ENCODE peak calls at places on chromosomes 1 and 21, in eight cellular contexts. Y is A549, I is suprapubic skin, J is spleen, S is uterus, D is K562, H is esophagus squamous epithelium, N is body of pancreas. X is an unnamed sample.

GRCh38 chr1:182059936-182060335 is 1.6 kb downstream of the ZNF648 start:
- DNase-seq in N (no peak), Y (no peak), I (no peak), H (no peak), S (no peak), D (no peak), J (no peak), X (no peak)

GRCh38 chr21:26506951-26507350 is 66.1 kb downstream of the CYYR1 start:
- DNase-seq in Y (no peak), S (no peak), J (no peak), N (no peak), H (no peak), I (no peak), D (no peak), X (no peak)

GRCh38 chr1:26915204-26915842 is 1.5 kb upstream of the NR0B2 start:
- DNase-seq in H (no peak), N (peak), D (no peak), I (no peak), S (no peak), Y (no peak), J (no peak), X (peak)

GRCh38 chr1:203033917-203034316 is 7.6 kb downstream of the PPFIA4 start:
- DNase-seq in S (no peak), D (no peak), N (peak), I (no peak), H (no peak), Y (no peak), J (no peak), X (peak)

GRCh38 chr1:172704446-172705176 is 45.7 kb downstream of the FASLG start:
- DNase-seq in S (no peak), D (no peak), H (no peak), J (no peak), Y (no peak), I (no peak), N (no peak), X (no peak)

GRCh38 chr1:199218065-199218464 is 579.2 kb downstream of the PTPRC start:
- DNase-seq in I (no peak), H (no peak), J (peak), S (no peak), D (no peak), Y (no peak), N (no peak), X (no peak)

GRCh38 chr1:9438431-9439073 is 100.7 kb upstream of the SLC25A33 start:
- DNase-seq in D (no peak), J (no peak), Y (peak), H (no peak), N (peak), I (peak), S (peak), X (no peak)

GRCh38 chr1:27149084-27149483 is 5.8 kb downstream of the SLC9A1 start:
- DNase-seq in Y (no peak), S (no peak), J (no peak), H (no peak), D (no peak), I (no peak), N (no peak), X (no peak)

GRCh38 chr1:26833432-26834405 is 7.2 kb downstream of the ZDHHC18 start:
- DNase-seq in I (no peak), S (no peak), J (peak), Y (no peak), N (no peak), D (no peak), H (peak), X (no peak)

GRCh38 chr1:23384312-23385058 is 14.8 kb upstream of the ZNF436 start:
- DNase-seq in S (no peak), J (no peak), Y (no peak), I (no peak), H (no peak), N (no peak), D (peak), X (no peak)

GRCh38 chr1:26535201-26535600 is 5.6 kb downstream of the RPS6KA1 start:
- DNase-seq in I (no peak), J (no peak), D (no peak), H (no peak), Y (no peak), S (no peak), N (peak), X (no peak)

GRCh38 chr1:48654606-48655210 is 122.0 kb downstream of the BEND5 start:
- DNase-seq in D (no peak), H (no peak), J (no peak), S (no peak), I (no peak), Y (no peak), N (no peak), X (no peak)

GRCh38 chr1:177948336-177948972 is 21.4 kb downstream of the SEC16B start:
- DNase-seq in S (peak), H (no peak), I (no peak), J (no peak), D (peak), Y (peak), N (peak), X (no peak)

GRCh38 chr1:109274533-109275476 is 8.1 kb downstream of the PSRC1 start:
- DNase-seq in S (peak), Y (peak), J (peak), H (no peak), N (peak), D (peak), I (peak), X (peak)

GRCh38 chr1:228837817-228838716 is 102.8 kb downstream of the RHOU start:
- DNase-seq in Y (peak), J (no peak), H (no peak), D (peak), N (peak), S (peak), I (no peak), X (peak)

GRCh38 chr1:77704736-77705135 is 22.3 kb upstream of the ZZZ3 start:
- DNase-seq in D (peak), J (no peak), Y (no peak), H (no peak), N (no peak), I (no peak), S (no peak), X (no peak)

GRCh38 chr1:62357916-62358315 is 38.7 kb upstream of the KANK4 start:
- DNase-seq in N (no peak), D (no peak), I (no peak), H (no peak), S (no peak), Y (no peak), J (no peak), X (no peak)

GRCh38 chr1:118484893-118485292 is 299.9 kb upstream of the SPAG17 start:
- DNase-seq in N (no peak), S (no peak), Y (no peak), J (no peak), H (no peak), I (no peak), D (no peak), X (no peak)

GRCh38 chr1:117600325-117600916 is 5.4 kb upstream of the TENT5C start:
- DNase-seq in J (no peak), D (no peak), H (no peak), N (no peak), Y (no peak), S (peak), I (no peak), X (no peak)

GRCh38 chr21:42716074-42716473 is 62.7 kb downstream of the PDE9A start:
- DNase-seq in I (no peak), S (no peak), J (no peak), N (no peak), H (no peak), Y (no peak), D (no peak), X (no peak)

GRCh38 chr1:200279810-200280411 is 129.9 kb downstream of the ZNF281 start:
- DNase-seq in D (peak), Y (peak), N (peak), H (no peak), S (no peak), I (no peak), J (no peak), X (no peak)

GRCh38 chr1:17617787-17618557 is 78.5 kb downstream of the ARHGEF10L start:
- DNase-seq in Y (no peak), D (no peak), S (peak), N (no peak), H (no peak), J (no peak), I (no peak), X (no peak)

GRCh38 chr1:32771561-32772280 is 45.4 kb downstream of the YARS1 start:
- DNase-seq in J (peak), N (no peak), Y (no peak), H (no peak), D (no peak), S (no peak), I (no peak), X (peak)

GRCh38 chr1:15064217-15064929 is 89.2 kb upstream of the TMEM51 start:
- DNase-seq in H (no peak), N (no peak), S (no peak), D (no peak), I (no peak), Y (no peak), J (no peak), X (no peak)

GRCh38 chr21:27649323-27649722 is 682.4 kb upstream of the ADAMTS5 start:
- DNase-seq in D (no peak), H (no peak), J (no peak), S (no peak), Y (no peak), I (no peak), N (no peak), X (no peak)

GRCh38 chr21:31665397-31665796 is 5.9 kb downstream of the SOD1 start:
- DNase-seq in J (no peak), D (no peak), H (no peak), Y (no peak), N (no peak), S (no peak), I (no peak), X (no peak)

GRCh38 chr1:94044290-94044790 is 76.6 kb downstream of the ABCA4 start:
- DNase-seq in Y (no peak), I (peak), N (peak), H (no peak), J (peak), D (no peak), S (peak), X (no peak)

GRCh38 chr1:43541721-43542401 is 11.2 kb downstream of the PTPRF start:
- DNase-seq in D (no peak), S (peak), Y (no peak), J (peak), N (peak), I (peak), H (no peak), X (peak)

GRCh38 chr21:32130031-32130891 is 148.6 kb downstream of the MIS18A start:
- DNase-seq in H (no peak), N (no peak), J (no peak), D (no peak), Y (no peak), S (no peak), I (no peak), X (no peak)

GRCh38 chr1:167443757-167444156 is 74.6 kb downstream of the CD247 start:
- DNase-seq in N (no peak), H (no peak), D (no peak), I (no peak), Y (no peak), J (no peak), S (peak), X (no peak)

GRCh38 chr1:165828581-165829329 is 1.3 kb downstream of the UCK2 start:
- DNase-seq in N (peak), Y (peak), S (peak), D (peak), H (no peak), I (peak), J (peak), X (peak)

GRCh38 chr1:91944087-91944486 is 5.1 kb upstream of the BRDT start:
- DNase-seq in I (no peak), S (no peak), Y (no peak), N (no peak), D (no peak), J (no peak), H (no peak), X (no peak)

GRCh38 chr1:165444897-165445370 is at the start of gene RXRG:
- DNase-seq in Y (no peak), J (no peak), N (peak), S (no peak), D (no peak), H (no peak), I (no peak), X (peak)

GRCh38 chr1:27992271-27992670 is 32.5 kb downstream of the XKR8 start:
- DNase-seq in S (no peak), D (no peak), N (no peak), I (no peak), J (peak), Y (no peak), H (no peak), X (no peak)

GRCh38 chr1:8348777-8349472 is 31.0 kb downstream of the SLC45A1 start:
- DNase-seq in S (peak), I (peak), H (no peak), D (peak), N (peak), Y (peak), J (peak), X (peak)

DNA sequence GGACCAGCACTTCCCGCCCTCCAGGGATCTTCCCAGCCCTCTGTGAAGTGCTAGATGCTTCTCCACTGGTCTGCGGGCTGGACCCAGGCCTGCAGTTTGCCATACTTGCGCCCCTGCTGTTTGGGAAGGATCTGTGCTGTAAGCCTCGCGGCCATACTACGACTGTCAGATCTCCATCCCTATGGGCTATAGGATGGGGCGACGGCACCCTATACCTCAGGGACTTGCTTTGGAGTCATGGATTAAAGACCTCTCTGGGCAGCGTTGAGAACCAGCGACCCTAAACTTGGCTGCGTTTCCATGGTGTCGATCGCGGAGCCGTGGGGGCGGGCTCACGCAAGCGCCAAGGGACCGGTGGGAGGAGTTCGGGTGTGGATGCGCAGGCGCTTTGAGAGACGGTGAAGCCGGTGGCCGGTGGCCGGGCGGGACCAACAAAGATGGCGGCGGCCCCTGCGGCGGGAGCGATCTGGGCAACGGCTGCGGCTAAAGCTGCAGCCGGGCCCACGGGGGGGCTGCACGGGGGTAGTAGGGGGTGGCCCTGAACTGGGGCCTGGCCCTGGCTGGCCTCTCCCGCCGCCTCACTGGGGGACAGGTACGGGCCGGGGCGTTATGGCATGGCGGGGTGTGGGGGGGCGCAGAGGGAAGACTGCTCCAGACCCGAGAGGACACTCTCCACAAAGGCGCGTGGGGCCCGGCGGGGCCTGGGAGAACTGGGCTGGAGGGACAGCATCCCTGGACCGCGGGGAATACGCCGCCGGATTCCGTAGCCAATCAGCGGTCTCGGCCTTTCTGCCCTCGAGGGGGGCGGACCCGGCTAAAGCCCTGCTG is at the start of gene USP21:
- DNase-seq in D (peak), N (peak), Y (peak), S (peak), I (peak), H (peak), J (peak), X (peak)
- TF ChIP-seq CTCF in D (peak), N (peak), Y (no peak), S (no peak), I (peak), H (peak), J (no peak), X (no peak)

DNA sequence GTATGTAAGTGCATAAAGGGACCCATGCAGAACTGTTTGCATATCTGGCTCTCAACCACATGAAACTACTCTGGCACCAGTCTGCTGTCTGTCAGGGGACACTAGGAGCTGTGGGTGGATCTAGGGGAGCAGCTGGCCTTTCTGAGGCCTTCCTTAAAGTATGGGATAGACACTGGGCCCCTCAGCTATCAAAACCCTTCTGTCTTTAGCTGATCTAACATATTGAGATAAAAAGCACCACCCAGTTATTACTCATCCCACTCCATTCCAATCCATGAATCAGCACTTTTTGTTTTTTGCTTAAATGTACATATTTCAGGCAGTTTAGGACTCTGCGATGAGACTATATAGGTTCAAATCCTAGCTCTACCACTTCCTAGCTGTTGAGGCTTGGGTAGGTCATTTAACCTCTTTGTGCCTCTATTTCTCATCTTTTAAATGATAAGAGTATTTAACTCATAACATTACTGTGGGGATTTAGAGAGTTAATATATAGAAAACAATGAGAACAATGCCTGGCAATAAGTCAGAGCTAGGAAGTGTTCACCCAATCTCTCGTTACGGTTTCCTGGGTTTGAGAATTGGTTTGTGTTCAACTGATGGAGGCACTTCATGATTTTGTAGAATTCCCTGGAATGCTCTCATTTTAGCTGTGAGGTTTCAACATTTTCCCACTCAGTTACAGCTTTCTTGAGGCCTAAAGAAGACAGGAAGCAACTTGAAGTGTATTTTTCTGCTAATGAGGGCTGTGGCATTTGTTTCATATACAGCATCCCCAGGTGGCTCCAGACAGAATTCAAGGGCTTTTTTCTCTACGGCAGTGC is 68.9 kb downstream of the LRIG2 start:
- DNase-seq in J (no peak), N (no peak), S (no peak), I (no peak), H (no peak), D (peak), Y (no peak), X (no peak)
- TF ChIP-seq POLR2A in J (no peak), N (no peak), S (no peak), I (no peak), H (no peak), D (no peak), Y (no peak), X (no peak)

GRCh38 chr1:179448429-179449149 is 82.8 kb downstream of the AXDND1 start:
- DNase-seq in H (no peak), S (no peak), D (peak), Y (no peak), I (no peak), J (no peak), N (no peak), X (no peak)

GRCh38 chr1:179445593-179445992 is 79.8 kb downstream of the AXDND1 start:
- DNase-seq in N (no peak), J (no peak), I (no peak), D (no peak), Y (no peak), S (no peak), H (no peak), X (no peak)

GRCh38 chr1:179447489-179447888 is 81.7 kb downstream of the AXDND1 start:
- DNase-seq in D (peak), H (no peak), N (no peak), J (no peak), I (no peak), Y (no peak), S (no peak), X (no peak)
- TF ChIP-seq CTCF in D (peak), H (no peak), N (no peak), J (no peak), I (no peak), Y (peak), S (no peak), X (no peak)

GRCh38 chr1:201888282-201889033 is at the start of gene SHISA4:
- DNase-seq in D (peak), N (peak), Y (peak), I (peak), J (peak), H (no peak), S (peak), X (peak)
- TF ChIP-seq POLR2A in D (no peak), N (peak), Y (peak), I (no peak), J (no peak), H (no peak), S (peak), X (no peak)

DNA sequence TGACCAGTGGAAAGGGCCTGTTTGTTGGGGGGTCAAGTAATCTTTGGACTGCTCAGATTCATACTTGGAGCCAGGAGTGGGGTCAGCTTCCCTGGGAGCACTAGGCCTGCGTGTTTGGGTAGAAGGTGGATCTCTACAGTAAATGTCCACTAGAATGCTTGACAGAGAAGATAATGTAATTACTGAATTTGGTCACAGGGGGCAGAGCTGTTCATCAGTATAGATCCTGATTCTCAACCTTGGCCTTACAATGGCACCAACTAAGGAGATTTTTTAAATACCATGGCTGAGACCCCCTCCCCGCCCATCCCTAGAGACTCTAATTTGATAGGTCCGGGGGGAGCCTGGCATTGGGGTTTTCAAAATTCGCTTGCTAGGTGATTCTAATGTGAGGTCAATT is 217.5 kb upstream of the PLXNA2 start:
- DNase-seq in I (no peak), D (peak), S (no peak), J (no peak), N (no peak), H (no peak), Y (peak), X (no peak)
- TF ChIP-seq CTCF in I (no peak), D (peak), S (no peak), J (no peak), N (no peak), H (peak), Y (no peak), X (no peak)

GRCh38 chr1:153775432-153776311 is 465 bp downstream of the SLC27A3 start:
- DNase-seq in I (peak), Y (peak), N (peak), H (no peak), D (no peak), S (peak), J (peak), X (peak)

GRCh38 chr1:153774036-153774435 is 1.2 kb upstream of the SLC27A3 start:
- DNase-seq in H (no peak), I (no peak), J (peak), N (no peak), S (no peak), D (no peak), Y (no peak), X (no peak)

GRCh38 chr1:153776352-153776751 is 1.1 kb downstream of the SLC27A3 start:
- DNase-seq in H (no peak), D (no peak), J (peak), N (no peak), S (no peak), Y (no peak), I (no peak), X (no peak)

GRCh38 chr1:153773004-153773921 is 1.9 kb upstream of the SLC27A3 start:
- DNase-seq in J (peak), S (no peak), I (no peak), Y (no peak), H (no peak), D (no peak), N (no peak), X (no peak)

GRCh38 chr1:153774780-153775431 is at the start of gene SLC27A3:
- DNase-seq in Y (no peak), J (peak), H (no peak), N (peak), D (peak), I (peak), S (peak), X (peak)
- TF ChIP-seq POLR2A in Y (no peak), J (no peak), H (no peak), N (no peak), D (no peak), I (no peak), S (no peak), X (no peak)

X was measured in upper lobe of left lung.